ENCODE peak calls at places on chromosomes 2 and 18, in six cellular contexts. I, U, W, Y, V and T are unnamed samples. For H3K36me3, the result is how much of the 10 kb centered on the place peaks cover.

GRCh38 chr2:147688252-147688651 is 156.6 kb upstream of the ACVR2A start:
- DNase-seq in W (no peak), I (no peak), U (no peak), Y (no peak), V (no peak), T (no peak)

GRCh38 chr2:96549466-96549785 is 12.9 kb downstream of the ARID5A start:
- DNase-seq in U (no peak), W (no peak), V (no peak), I (no peak), Y (no peak), T (peak)

GRCh38 chr2:10392100-10392499 is 56.0 kb downstream of the ODC1 start:
- DNase-seq in U (no peak), Y (no peak), V (no peak), W (no peak), I (no peak), T (no peak)

GRCh38 chr2:61660511-61661388 is 122.6 kb upstream of the XPO1 start:
- DNase-seq in U (no peak), I (no peak), V (no peak), Y (peak), W (no peak), T (no peak)

GRCh38 chr18:63161728-63162195 is 157.8 kb downstream of the BCL2 start:
- DNase-seq in W (peak), Y (peak), V (peak), U (peak), I (peak), T (peak)

GRCh38 chr2:69167469-69167822 is 154.5 kb downstream of the ANTXR1 start:
- DNase-seq in W (no peak), I (no peak), U (no peak), Y (no peak), V (no peak), T (no peak)

GRCh38 chr18:55275042-55275897 is 312.7 kb downstream of the TCF4 start:
- DNase-seq in V (peak), I (peak), U (no peak), W (peak), Y (no peak), T (no peak)

GRCh38 chr2:121205321-121205942 is 79.6 kb downstream of the TFCP2L1 start:
- DNase-seq in Y (peak), W (no peak), V (no peak), I (no peak), U (no peak), T (no peak)

GRCh38 chr2:19488009-19488691 is 129.7 kb upstream of the OSR1 start:
- DNase-seq in U (no peak), Y (no peak), V (no peak), I (peak), W (no peak), T (no peak)

GRCh38 chr2:19881221-19881620 is 20.6 kb downstream of the TTC32 start:
- DNase-seq in Y (no peak), V (no peak), W (no peak), U (no peak), I (no peak), T (no peak)

GRCh38 chr18:44765451-44765850 is 84.8 kb downstream of the SETBP1 start:
- DNase-seq in V (no peak), U (no peak), Y (no peak), W (no peak), I (no peak), T (no peak)

GRCh38 chr18:51017140-51017874 is 12.7 kb upstream of the SMAD4 start:
- DNase-seq in Y (no peak), V (no peak), U (peak), W (no peak), I (no peak), T (no peak)

GRCh38 chr2:234178309-234179030 is 128.0 kb downstream of the SPP2 start:
- DNase-seq in W (no peak), U (no peak), V (no peak), Y (no peak), I (peak), T (no peak)

GRCh38 chr2:69138793-69139510 is 126.0 kb downstream of the ANTXR1 start:
- DNase-seq in V (peak), W (no peak), Y (no peak), U (no peak), I (peak), T (no peak)

GRCh38 chr2:27306657-27307544 is 1.3 kb downstream of the UCN start:
- DNase-seq in W (no peak), V (no peak), U (no peak), Y (no peak), I (no peak), T (no peak)

GRCh38 chr2:62740221-62740620 is 34.7 kb downstream of the EHBP1 start:
- DNase-seq in U (no peak), Y (no peak), V (no peak), I (no peak), W (no peak), T (no peak)

GRCh38 chr2:62741127-62741526 is 35.6 kb downstream of the EHBP1 start:
- DNase-seq in Y (no peak), I (no peak), W (no peak), V (no peak), U (no peak), T (no peak)

GRCh38 chr2:62733546-62733945 is 28.0 kb downstream of the EHBP1 start:
- DNase-seq in U (no peak), Y (no peak), V (no peak), I (no peak), W (no peak), T (no peak)

GRCh38 chr2:62738981-62739936 is 33.7 kb downstream of the EHBP1 start:
- DNase-seq in U (no peak), I (no peak), Y (no peak), V (no peak), W (no peak), T (no peak)

DNA sequence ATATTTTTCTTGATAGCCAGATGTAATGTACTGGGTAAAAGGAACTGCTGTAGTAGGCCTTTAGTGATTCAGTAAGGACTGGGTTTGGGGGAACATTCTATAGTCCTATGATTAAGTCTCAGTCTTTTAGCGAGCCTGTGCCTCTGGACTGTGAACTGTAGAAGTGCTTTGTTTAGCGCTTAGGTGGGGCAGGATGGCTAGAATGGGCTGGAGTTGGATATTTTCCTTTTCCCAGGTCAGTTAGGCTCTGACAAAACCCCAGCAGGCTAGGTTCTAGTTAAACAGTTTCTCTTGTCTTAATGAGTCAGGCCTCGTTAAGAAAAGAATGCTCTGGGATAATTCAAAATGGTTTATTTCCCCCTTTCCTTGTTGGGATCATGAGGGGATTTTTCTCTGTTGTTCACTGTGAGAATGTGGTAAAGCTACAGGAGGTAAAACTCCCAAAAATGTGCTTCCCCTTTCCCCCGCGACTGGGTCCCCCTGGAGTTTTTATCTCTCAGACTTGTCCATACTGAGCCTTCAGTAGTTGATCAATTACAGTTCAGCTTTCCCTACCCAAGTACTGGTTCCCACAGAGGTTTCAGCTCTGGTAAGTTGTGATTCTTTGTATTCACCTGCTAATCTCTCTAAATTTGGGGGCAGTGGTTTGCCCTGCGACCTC is 31.5 kb downstream of the EHBP1 start:
- DNase-seq in Y (no peak), I (no peak), W (no peak), V (no peak), U (no peak), T (no peak)
- TF ChIP-seq POLR2A in Y (no peak), I (no peak), W (no peak), V (no peak), U (no peak), T (no peak)

GRCh38 chr2:241225545-241225944 is 37.1 kb downstream of the ANO7 start:
- DNase-seq in W (no peak), U (no peak), I (no peak), Y (no peak), V (no peak), T (no peak)

GRCh38 chr2:241228081-241228859 is 39.8 kb downstream of the ANO7 start:
- DNase-seq in U (no peak), W (no peak), V (no peak), Y (no peak), I (no peak), T (no peak)

GRCh38 chr2:241227635-241227993 is 39.1 kb downstream of the ANO7 start:
- DNase-seq in U (no peak), W (no peak), V (no peak), Y (no peak), I (no peak), T (no peak)

GRCh38 chr2:241225983-241226382 is 37.5 kb downstream of the ANO7 start:
- DNase-seq in U (no peak), V (no peak), W (no peak), I (no peak), Y (no peak), T (no peak)

GRCh38 chr2:241226723-241227634 is 38.5 kb downstream of the ANO7 start:
- DNase-seq in U (no peak), V (no peak), I (peak), Y (no peak), W (no peak), T (no peak)
- H3K36me3 ChIP-seq in U (under half), V (under half), I (half or more), Y (half or more), W (half or more), T (under half)

DNA sequence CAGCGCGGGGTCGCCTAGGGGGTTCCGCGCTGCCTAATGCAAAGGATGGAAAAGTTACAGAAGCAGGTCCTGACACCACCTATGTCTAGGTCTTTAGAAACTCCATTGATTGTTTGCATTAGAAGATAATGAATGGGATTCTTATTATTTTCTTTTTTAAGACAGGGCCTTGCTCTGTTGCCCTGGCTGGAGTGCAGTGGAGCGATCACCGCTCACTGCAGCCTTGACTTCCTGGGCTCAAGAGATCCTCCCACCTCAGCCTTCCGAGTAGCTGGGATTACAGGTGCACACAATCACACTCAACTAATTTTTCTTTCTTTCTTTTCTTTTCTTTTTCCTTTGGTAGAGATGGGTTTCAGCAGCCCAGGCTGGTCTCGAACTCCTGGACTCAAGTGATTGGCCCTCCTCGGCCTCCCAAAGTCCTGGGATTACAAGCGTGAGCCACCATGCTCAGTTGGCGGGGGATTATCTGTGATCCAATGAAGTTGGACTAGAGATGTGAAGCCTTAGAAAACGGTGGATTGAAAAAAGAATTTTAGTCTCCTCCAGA is 761 bp upstream of the IDH1 start:
- DNase-seq in Y (no peak), W (no peak), U (no peak), I (no peak), V (no peak), T (no peak)
- H3K27ac ChIP-seq in Y (peak), W (peak), U (peak), I (peak), V (peak), T (peak)

DNA sequence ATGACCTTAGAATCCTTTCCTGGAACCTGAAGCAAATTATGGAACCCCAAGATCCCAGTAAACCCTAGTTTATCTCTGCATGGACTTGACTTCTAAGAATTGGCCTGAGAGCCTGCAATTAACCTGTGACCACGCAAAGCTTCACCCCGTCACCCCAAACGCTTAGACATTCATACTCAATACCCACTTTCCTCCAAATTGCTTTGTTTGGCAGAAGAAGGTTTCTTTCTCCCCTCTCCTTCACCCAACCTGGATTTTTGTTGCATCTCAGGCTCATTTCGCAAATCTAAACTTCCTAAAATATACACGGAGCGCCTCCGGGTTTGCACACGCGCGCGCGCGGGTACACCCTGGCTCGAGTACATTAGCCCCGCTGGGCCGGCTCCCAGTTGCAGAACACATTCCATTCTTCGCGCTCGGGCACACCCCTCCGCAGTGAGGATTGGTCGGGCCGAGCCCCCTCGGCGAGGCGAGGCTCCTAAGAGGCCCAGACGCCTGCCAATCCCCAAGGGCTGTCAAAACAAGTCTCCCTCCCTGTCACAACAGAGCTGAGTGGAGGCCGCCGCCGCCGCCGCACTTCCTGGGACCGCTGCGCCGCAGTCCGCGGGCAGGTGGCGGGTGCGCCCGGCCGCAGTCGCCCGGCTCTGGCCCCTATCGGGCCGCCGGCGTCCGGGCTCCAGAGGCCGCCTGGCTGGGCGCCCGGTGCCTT is at the start of gene PLCL1:
- DNase-seq in I (peak), Y (peak), V (peak), W (peak), U (peak), T (peak)
- TF ChIP-seq POLR2A in I (no peak), Y (peak), V (peak), W (no peak), U (no peak), T (no peak)

GRCh38 chr2:105287692-105288091 is 41.8 kb downstream of the TGFBRAP1 start:
- DNase-seq in I (peak), U (no peak), W (no peak), V (no peak), Y (no peak), T (no peak)

GRCh38 chr2:105288133-105288532 is 41.4 kb downstream of the TGFBRAP1 start:
- DNase-seq in Y (no peak), W (no peak), I (no peak), U (no peak), V (no peak), T (no peak)

GRCh38 chr2:105294046-105294445 is 35.5 kb downstream of the TGFBRAP1 start:
- DNase-seq in Y (no peak), V (no peak), W (no peak), U (no peak), I (no peak), T (no peak)

GRCh38 chr2:105291981-105292380 is 37.6 kb downstream of the TGFBRAP1 start:
- DNase-seq in V (no peak), W (no peak), U (no peak), I (peak), Y (no peak), T (no peak)

DNA sequence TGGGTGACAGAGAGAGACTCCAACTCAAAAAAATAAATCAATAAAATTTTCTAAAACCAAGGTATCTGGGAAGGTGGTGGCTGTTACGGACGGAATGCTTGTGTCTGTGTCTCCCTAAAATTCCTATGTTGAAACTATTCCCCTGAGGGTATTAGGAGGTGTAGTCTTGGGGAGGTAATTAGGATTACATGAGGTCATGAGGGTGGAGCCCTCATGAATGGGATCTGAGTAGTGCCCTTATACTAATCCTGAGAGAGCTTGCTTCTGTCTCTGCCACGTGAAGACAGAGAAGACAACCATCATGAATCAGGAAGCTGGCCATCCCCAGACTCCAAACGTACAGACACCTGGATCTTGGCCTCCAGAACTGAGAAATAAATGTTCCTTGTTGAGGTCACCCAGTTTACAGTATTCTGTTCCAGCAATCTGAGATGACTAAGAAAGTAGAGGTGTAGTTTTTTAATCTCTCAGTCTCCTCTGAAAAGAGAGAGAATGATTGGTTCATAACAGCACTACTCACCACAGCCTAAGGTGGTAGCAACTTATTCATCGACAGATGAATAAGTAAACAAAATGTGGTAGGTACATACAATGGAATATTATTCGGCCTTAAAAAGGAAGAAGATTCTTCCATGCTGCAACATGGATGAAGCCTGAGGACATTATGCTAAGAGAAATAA is 38.4 kb downstream of the TGFBRAP1 start:
- DNase-seq in I (no peak), V (no peak), U (no peak), W (no peak), Y (no peak), T (no peak)
- H3K36me3 ChIP-seq in I (under half), V (under half), U (under half), W (half or more), Y (half or more), T (under half)

DNA sequence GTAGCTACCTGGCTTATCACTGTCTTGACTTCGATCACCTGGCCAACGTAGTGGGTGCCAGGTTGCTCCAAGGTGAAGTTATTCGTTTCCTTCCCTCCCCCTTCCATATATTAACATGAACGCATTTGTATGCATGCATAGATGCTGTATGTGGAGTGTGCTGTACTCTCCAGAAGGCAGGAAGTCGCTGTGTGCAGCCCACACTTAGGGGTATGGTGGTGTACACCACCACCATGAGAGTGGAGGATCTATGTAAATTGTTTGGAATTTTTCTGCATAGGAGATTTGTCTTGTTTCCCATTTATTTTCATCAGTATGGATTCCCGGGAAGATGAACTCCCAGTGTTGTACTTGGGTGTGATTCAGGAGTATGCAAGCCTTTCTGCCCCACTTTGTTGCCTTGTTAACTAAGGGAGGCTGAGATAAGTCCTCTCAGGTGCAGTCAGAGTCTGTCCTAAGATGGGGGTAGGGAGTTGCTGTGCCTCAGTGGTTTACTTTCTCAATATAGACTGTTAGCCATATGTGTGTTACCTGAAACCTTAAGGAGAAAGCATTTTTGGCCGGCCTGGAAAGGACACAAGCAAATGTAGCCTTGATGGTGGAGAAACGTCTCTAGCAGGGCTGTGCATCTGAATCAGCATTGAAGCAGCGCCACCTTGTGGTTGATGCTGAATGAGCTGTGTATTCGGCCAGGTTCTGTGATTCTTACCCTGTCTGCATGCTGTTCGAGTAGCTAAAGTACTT is 149.8 kb downstream of the TANC1 start:
- DNase-seq in V (peak), Y (peak), I (peak), W (peak), U (peak), T (peak)
- H3K27ac ChIP-seq in V (peak), Y (peak), I (no peak), W (no peak), U (no peak), T (no peak)